ENCODE peak calls at places on chromosomes 1 and 21, in four cellular contexts. Y, V, E and R are unnamed samples.
A peak's percentile ranks its signal among the peaks of the same experiment; 100 is the strongest.

GRCh38 chr1:84156210-84156621 is 12.1 kb downstream of the PRKACB start:
- DNase-seq in Y (no peak), V (no peak), E (no peak), R (no peak)

GRCh38 chr1:245056913-245057312 is 97.9 kb upstream of the KIF26B start:
- DNase-seq in Y (no peak), V (no peak), E (no peak), R (no peak)

GRCh38 chr1:87853576-87854351 is 525.1 kb downstream of the LMO4 start:
- DNase-seq in Y (no peak), V (no peak), E (no peak), R (no peak)

GRCh38 chr1:58884706-58885661 is 101.1 kb upstream of the JUN start:
- DNase-seq in Y (no peak), V (no peak), E (no peak), R (no peak)

GRCh38 chr1:10833630-10834557 is 37.4 kb upstream of the CASZ1 start:
- DNase-seq in Y (no peak), V (no peak), E (no peak), R (no peak)

GRCh38 chr21:21712761-21713558 is 714.8 kb downstream of the NCAM2 start:
- DNase-seq in Y (no peak), V (no peak), E (no peak), R (no peak)

GRCh38 chr1:24391882-24392603 is 21.5 kb downstream of the STPG1 start:
- DNase-seq in Y (peak; percentile 87), V (no peak), E (no peak), R (no peak)

GRCh38 chr1:84677415-84678099 is 12.7 kb downstream of the SSX2IP start:
- DNase-seq in Y (no peak), V (no peak), E (no peak), R (no peak)

GRCh38 chr1:64263335-64263734 is 59.9 kb downstream of the UBE2U start:
- DNase-seq in Y (no peak), V (no peak), E (no peak), R (no peak)

GRCh38 chr1:244552336-244552735 is 91.3 kb downstream of the CATSPERE start:
- DNase-seq in Y (no peak), V (no peak), E (no peak), R (no peak)

GRCh38 chr1:218611916-218612580 is 266.9 kb downstream of the TGFB2 start:
- DNase-seq in Y (no peak), V (no peak), E (no peak), R (no peak)

GRCh38 chr1:66523502-66523901 is 10.5 kb upstream of the SGIP1 start:
- DNase-seq in Y (no peak), V (no peak), E (no peak), R (no peak)

GRCh38 chr1:244603498-244603897 is 49.4 kb upstream of the DESI2 start:
- DNase-seq in Y (no peak), V (no peak), E (no peak), R (peak; percentile 56)

GRCh38 chr21:34688145-34688544 is 19.4 kb downstream of the CLIC6 start:
- DNase-seq in Y (no peak), V (no peak), E (no peak), R (no peak)

GRCh38 chr21:31316488-31317169 is 27.4 kb downstream of the TIAM1 start:
- DNase-seq in Y (peak; percentile 76), V (no peak), E (no peak), R (no peak)

GRCh38 chr1:203638914-203639313 is 12.3 kb downstream of the ATP2B4 start:
- DNase-seq in Y (no peak), V (no peak), E (no peak), R (no peak)

GRCh38 chr1:31595836-31596736 is 19.8 kb downstream of the TINAGL1 start:
- DNase-seq in Y (peak; percentile 40), V (no peak), E (no peak), R (no peak)

GRCh38 chr1:162218975-162219374 is 149.5 kb downstream of the NOS1AP start:
- DNase-seq in Y (peak; percentile 52), V (no peak), E (no peak), R (no peak)

GRCh38 chr1:21267191-21268077 is 22.8 kb downstream of the ECE1 start:
- DNase-seq in Y (no peak), V (no peak), E (no peak), R (no peak)

GRCh38 chr1:152043870-152044269 is 7.1 kb upstream of the S100A11 start:
- DNase-seq in Y (no peak), V (no peak), E (no peak), R (no peak)

GRCh38 chr1:32496127-32496526 is 31.3 kb downstream of the ZBTB8B start:
- DNase-seq in Y (no peak), V (no peak), E (no peak), R (no peak)

GRCh38 chr1:29901618-29902017 is 665.3 kb downstream of the PTPRU start:
- DNase-seq in Y (peak; percentile 64), V (no peak), E (no peak), R (no peak)

GRCh38 chr1:96520542-96520941 is 201.0 kb upstream of the PTBP2 start:
- DNase-seq in Y (no peak), V (no peak), E (no peak), R (no peak)

GRCh38 chr1:175788586-175789252 is 45.3 kb upstream of the TNR start:
- DNase-seq in Y (no peak), V (no peak), E (no peak), R (no peak)

GRCh38 chr1:91092503-91092902 is 70.7 kb upstream of the ZNF644 start:
- DNase-seq in Y (peak; percentile 81), V (no peak), E (no peak), R (no peak)

GRCh38 chr1:159953866-159954515 is at the start of gene SLAMF9:
- DNase-seq in Y (peak; percentile 75), V (no peak), E (no peak), R (no peak)

GRCh38 chr1:19769211-19769932 is 30.3 kb downstream of the TMCO4 start:
- DNase-seq in Y (no peak), V (no peak), E (no peak), R (no peak)

GRCh38 chr1:92996131-92996463 is 34.8 kb upstream of the DIPK1A start:
- DNase-seq in Y (no peak), V (no peak), E (no peak), R (no peak)

GRCh38 chr1:201713093-201713810 is 115.7 kb upstream of the IPO9 start:
- DNase-seq in Y (peak; percentile 98), V (no peak), E (no peak), R (no peak)

GRCh38 chr1:222097646-222098045 is 355.8 kb upstream of the DUSP10 start:
- DNase-seq in Y (no peak), V (no peak), E (no peak), R (no peak)

GRCh38 chr1:227330279-227330678 is 12.0 kb upstream of the CDC42BPA start:
- DNase-seq in Y (no peak), V (no peak), E (no peak), R (no peak)

GRCh38 chr1:92851729-92852128 is 19.9 kb downstream of the RPL5 start:
- DNase-seq in Y (no peak), V (no peak), E (no peak), R (no peak)